ENCODE peak calls at places on chromosome 21, in ten cellular contexts. One of them, this sample, is unnamed.

GRCh38 chr21:39911286-39911685 is 44.0 kb downstream of the PCP4 start:
- DNase-seq in LoVo: peak
- DNase-seq in D341Med: no peak
- DNase-seq in stimulated activated CD4-positive, alpha-beta T cell treated with anti-CD3 and anti-CD28 coated beads, Interleukin-4, amount 100 ng/mL, for 48 hours: no peak
- DNase-seq in CD8-positive, alpha-beta memory T cell: no peak
- DNase-seq in activated T-helper 9 cell treated with anti-CD3 and anti-CD28 coated beads, Interleukin-2, amount 50 U/mL, for 16 hours: no peak
- DNase-seq in GM20000: no peak
- DNase-seq in H1: no peak
- DNase-seq in right lobe of liver: no peak
- DNase-seq in GM03348: no peak
- DNase-seq in this sample: no peak

GRCh38 chr21:44420416-44421205 is 34.7 kb upstream of the LRRC3 start:
- DNase-seq in LoVo: no peak
- DNase-seq in right lobe of liver: peak
- DNase-seq in H1: no peak
- DNase-seq in GM20000: no peak
- DNase-seq in activated T-helper 9 cell treated with anti-CD3 and anti-CD28 coated beads, Interleukin-2, amount 50 U/mL, for 16 hours: no peak
- DNase-seq in stimulated activated CD4-positive, alpha-beta T cell treated with anti-CD3 and anti-CD28 coated beads, Interleukin-4, amount 100 ng/mL, for 48 hours: no peak
- DNase-seq in CD8-positive, alpha-beta memory T cell: no peak
- DNase-seq in GM03348: no peak
- DNase-seq in D341Med: no peak
- DNase-seq in this sample: no peak

GRCh38 chr21:42351626-42352432 is 1.0 kb upstream of the TFF2 start:
- DNase-seq in H1: no peak
- DNase-seq in right lobe of liver: no peak
- DNase-seq in GM20000: no peak
- DNase-seq in GM03348: no peak
- DNase-seq in CD8-positive, alpha-beta memory T cell: no peak
- DNase-seq in stimulated activated CD4-positive, alpha-beta T cell treated with anti-CD3 and anti-CD28 coated beads, Interleukin-4, amount 100 ng/mL, for 48 hours: no peak
- DNase-seq in D341Med: peak
- DNase-seq in activated T-helper 9 cell treated with anti-CD3 and anti-CD28 coated beads, Interleukin-2, amount 50 U/mL, for 16 hours: no peak
- DNase-seq in LoVo: no peak
- DNase-seq in this sample: no peak

GRCh38 chr21:25607812-25608737 is 794 bp upstream of the MRPL39 start:
- DNase-seq in right lobe of liver: peak
- DNase-seq in GM03348: peak
- DNase-seq in CD8-positive, alpha-beta memory T cell: peak
- DNase-seq in D341Med: peak
- DNase-seq in LoVo: peak
- DNase-seq in activated T-helper 9 cell treated with anti-CD3 and anti-CD28 coated beads, Interleukin-2, amount 50 U/mL, for 16 hours: peak
- DNase-seq in stimulated activated CD4-positive, alpha-beta T cell treated with anti-CD3 and anti-CD28 coated beads, Interleukin-4, amount 100 ng/mL, for 48 hours: peak
- DNase-seq in GM20000: peak
- DNase-seq in H1: peak
- DNase-seq in this sample: peak

GRCh38 chr21:26769613-26770188 is 75.5 kb downstream of the ADAMTS1 start:
- DNase-seq in CD8-positive, alpha-beta memory T cell: no peak
- DNase-seq in activated T-helper 9 cell treated with anti-CD3 and anti-CD28 coated beads, Interleukin-2, amount 50 U/mL, for 16 hours: no peak
- DNase-seq in H1: no peak
- DNase-seq in stimulated activated CD4-positive, alpha-beta T cell treated with anti-CD3 and anti-CD28 coated beads, Interleukin-4, amount 100 ng/mL, for 48 hours: no peak
- DNase-seq in D341Med: no peak
- DNase-seq in LoVo: no peak
- DNase-seq in GM20000: no peak
- DNase-seq in GM03348: peak
- DNase-seq in right lobe of liver: no peak
- DNase-seq in this sample: no peak

GRCh38 chr21:46347791-46348381 is 23.9 kb downstream of the PCNT start:
- DNase-seq in activated T-helper 9 cell treated with anti-CD3 and anti-CD28 coated beads, Interleukin-2, amount 50 U/mL, for 16 hours: no peak
- DNase-seq in right lobe of liver: peak
- DNase-seq in GM03348: no peak
- DNase-seq in H1: no peak
- DNase-seq in stimulated activated CD4-positive, alpha-beta T cell treated with anti-CD3 and anti-CD28 coated beads, Interleukin-4, amount 100 ng/mL, for 48 hours: no peak
- DNase-seq in CD8-positive, alpha-beta memory T cell: no peak
- DNase-seq in D341Med: peak
- DNase-seq in LoVo: no peak
- DNase-seq in GM20000: no peak
- DNase-seq in this sample: no peak

GRCh38 chr21:28754127-28754611 is 238.5 kb downstream of the LTN1 start:
- DNase-seq in stimulated activated CD4-positive, alpha-beta T cell treated with anti-CD3 and anti-CD28 coated beads, Interleukin-4, amount 100 ng/mL, for 48 hours: no peak
- DNase-seq in CD8-positive, alpha-beta memory T cell: no peak
- DNase-seq in right lobe of liver: no peak
- DNase-seq in D341Med: no peak
- DNase-seq in GM20000: no peak
- DNase-seq in GM03348: peak
- DNase-seq in H1: no peak
- DNase-seq in LoVo: no peak
- DNase-seq in activated T-helper 9 cell treated with anti-CD3 and anti-CD28 coated beads, Interleukin-2, amount 50 U/mL, for 16 hours: no peak
- DNase-seq in this sample: no peak

GRCh38 chr21:25307489-25307888 is 299.8 kb downstream of the MRPL39 start:
- DNase-seq in GM03348: peak
- DNase-seq in H1: no peak
- DNase-seq in GM20000: no peak
- DNase-seq in LoVo: no peak
- DNase-seq in D341Med: no peak
- DNase-seq in right lobe of liver: no peak
- DNase-seq in activated T-helper 9 cell treated with anti-CD3 and anti-CD28 coated beads, Interleukin-2, amount 50 U/mL, for 16 hours: no peak
- DNase-seq in CD8-positive, alpha-beta memory T cell: no peak
- DNase-seq in stimulated activated CD4-positive, alpha-beta T cell treated with anti-CD3 and anti-CD28 coated beads, Interleukin-4, amount 100 ng/mL, for 48 hours: no peak
- DNase-seq in this sample: peak

GRCh38 chr21:41767606-41768370 is 936 bp upstream of the RIPK4 start:
- DNase-seq in LoVo: peak
- DNase-seq in GM03348: peak
- DNase-seq in GM20000: no peak
- DNase-seq in D341Med: no peak
- DNase-seq in stimulated activated CD4-positive, alpha-beta T cell treated with anti-CD3 and anti-CD28 coated beads, Interleukin-4, amount 100 ng/mL, for 48 hours: no peak
- DNase-seq in CD8-positive, alpha-beta memory T cell: no peak
- DNase-seq in H1: no peak
- DNase-seq in activated T-helper 9 cell treated with anti-CD3 and anti-CD28 coated beads, Interleukin-2, amount 50 U/mL, for 16 hours: no peak
- DNase-seq in right lobe of liver: no peak
- DNase-seq in this sample: no peak

GRCh38 chr21:28485301-28486022 is 507.2 kb downstream of the LTN1 start:
- DNase-seq in stimulated activated CD4-positive, alpha-beta T cell treated with anti-CD3 and anti-CD28 coated beads, Interleukin-4, amount 100 ng/mL, for 48 hours: no peak
- DNase-seq in activated T-helper 9 cell treated with anti-CD3 and anti-CD28 coated beads, Interleukin-2, amount 50 U/mL, for 16 hours: no peak
- DNase-seq in GM03348: peak
- DNase-seq in right lobe of liver: no peak
- DNase-seq in GM20000: no peak
- DNase-seq in CD8-positive, alpha-beta memory T cell: no peak
- DNase-seq in H1: no peak
- DNase-seq in LoVo: no peak
- DNase-seq in D341Med: no peak
- DNase-seq in this sample: no peak

GRCh38 chr21:17795084-17796036 is 23.8 kb downstream of the C21orf91 start:
- DNase-seq in LoVo: no peak
- DNase-seq in GM03348: no peak
- DNase-seq in activated T-helper 9 cell treated with anti-CD3 and anti-CD28 coated beads, Interleukin-2, amount 50 U/mL, for 16 hours: no peak
- DNase-seq in D341Med: no peak
- DNase-seq in H1: no peak
- DNase-seq in right lobe of liver: no peak
- DNase-seq in stimulated activated CD4-positive, alpha-beta T cell treated with anti-CD3 and anti-CD28 coated beads, Interleukin-4, amount 100 ng/mL, for 48 hours: no peak
- DNase-seq in CD8-positive, alpha-beta memory T cell: no peak
- DNase-seq in GM20000: no peak
- DNase-seq in this sample: no peak

GRCh38 chr21:33374874-33375644 is 28.2 kb upstream of the IFNGR2 start:
- DNase-seq in GM20000: no peak
- DNase-seq in LoVo: no peak
- DNase-seq in GM03348: no peak
- DNase-seq in CD8-positive, alpha-beta memory T cell: no peak
- DNase-seq in right lobe of liver: no peak
- DNase-seq in stimulated activated CD4-positive, alpha-beta T cell treated with anti-CD3 and anti-CD28 coated beads, Interleukin-4, amount 100 ng/mL, for 48 hours: no peak
- DNase-seq in D341Med: no peak
- DNase-seq in H1: no peak
- DNase-seq in activated T-helper 9 cell treated with anti-CD3 and anti-CD28 coated beads, Interleukin-2, amount 50 U/mL, for 16 hours: no peak
- DNase-seq in this sample: no peak

GRCh38 chr21:41928621-41929220 is 25.1 kb downstream of the C2CD2 start:
- DNase-seq in LoVo: no peak
- DNase-seq in activated T-helper 9 cell treated with anti-CD3 and anti-CD28 coated beads, Interleukin-2, amount 50 U/mL, for 16 hours: no peak
- DNase-seq in right lobe of liver: no peak
- DNase-seq in D341Med: no peak
- DNase-seq in H1: no peak
- DNase-seq in GM20000: peak
- DNase-seq in CD8-positive, alpha-beta memory T cell: no peak
- DNase-seq in GM03348: no peak
- DNase-seq in stimulated activated CD4-positive, alpha-beta T cell treated with anti-CD3 and anti-CD28 coated beads, Interleukin-4, amount 100 ng/mL, for 48 hours: no peak
- DNase-seq in this sample: no peak

GRCh38 chr21:41786521-41786987 is 19.7 kb upstream of the RIPK4 start:
- DNase-seq in stimulated activated CD4-positive, alpha-beta T cell treated with anti-CD3 and anti-CD28 coated beads, Interleukin-4, amount 100 ng/mL, for 48 hours: no peak
- DNase-seq in activated T-helper 9 cell treated with anti-CD3 and anti-CD28 coated beads, Interleukin-2, amount 50 U/mL, for 16 hours: no peak
- DNase-seq in CD8-positive, alpha-beta memory T cell: no peak
- DNase-seq in right lobe of liver: no peak
- DNase-seq in LoVo: peak
- DNase-seq in GM03348: peak
- DNase-seq in H1: no peak
- DNase-seq in GM20000: no peak
- DNase-seq in D341Med: no peak
- DNase-seq in this sample: peak

GRCh38 chr21:17900281-17900989 is 81.3 kb upstream of the C21orf91 start:
- DNase-seq in D341Med: no peak
- DNase-seq in right lobe of liver: no peak
- DNase-seq in CD8-positive, alpha-beta memory T cell: no peak
- DNase-seq in GM03348: no peak
- DNase-seq in LoVo: no peak
- DNase-seq in GM20000: no peak
- DNase-seq in stimulated activated CD4-positive, alpha-beta T cell treated with anti-CD3 and anti-CD28 coated beads, Interleukin-4, amount 100 ng/mL, for 48 hours: peak
- DNase-seq in H1: no peak
- DNase-seq in activated T-helper 9 cell treated with anti-CD3 and anti-CD28 coated beads, Interleukin-2, amount 50 U/mL, for 16 hours: no peak
- DNase-seq in this sample: no peak

GRCh38 chr21:42298237-42298636 is 17.0 kb downstream of the TFF3 start:
- DNase-seq in CD8-positive, alpha-beta memory T cell: no peak
- DNase-seq in activated T-helper 9 cell treated with anti-CD3 and anti-CD28 coated beads, Interleukin-2, amount 50 U/mL, for 16 hours: no peak
- DNase-seq in stimulated activated CD4-positive, alpha-beta T cell treated with anti-CD3 and anti-CD28 coated beads, Interleukin-4, amount 100 ng/mL, for 48 hours: no peak
- DNase-seq in GM03348: no peak
- DNase-seq in H1: no peak
- DNase-seq in GM20000: no peak
- DNase-seq in right lobe of liver: no peak
- DNase-seq in D341Med: no peak
- DNase-seq in LoVo: peak
- DNase-seq in this sample: no peak

GRCh38 chr21:15204140-15204774 is 139.5 kb upstream of the NRIP1 start:
- DNase-seq in CD8-positive, alpha-beta memory T cell: no peak
- DNase-seq in GM20000: no peak
- DNase-seq in H1: no peak
- DNase-seq in stimulated activated CD4-positive, alpha-beta T cell treated with anti-CD3 and anti-CD28 coated beads, Interleukin-4, amount 100 ng/mL, for 48 hours: no peak
- DNase-seq in D341Med: no peak
- DNase-seq in right lobe of liver: no peak
- DNase-seq in GM03348: no peak
- DNase-seq in activated T-helper 9 cell treated with anti-CD3 and anti-CD28 coated beads, Interleukin-2, amount 50 U/mL, for 16 hours: no peak
- DNase-seq in LoVo: peak
- DNase-seq in this sample: no peak

GRCh38 chr21:35280221-35280620 is 231.1 kb upstream of the RUNX1 start:
- DNase-seq in GM20000: no peak
- DNase-seq in activated T-helper 9 cell treated with anti-CD3 and anti-CD28 coated beads, Interleukin-2, amount 50 U/mL, for 16 hours: no peak
- DNase-seq in H1: no peak
- DNase-seq in stimulated activated CD4-positive, alpha-beta T cell treated with anti-CD3 and anti-CD28 coated beads, Interleukin-4, amount 100 ng/mL, for 48 hours: no peak
- DNase-seq in GM03348: no peak
- DNase-seq in right lobe of liver: no peak
- DNase-seq in D341Med: no peak
- DNase-seq in LoVo: no peak
- DNase-seq in CD8-positive, alpha-beta memory T cell: no peak
- DNase-seq in this sample: no peak

This sample was measured in epithelial cell of prostate.